ENCODE peak calls at places on chromosomes 5 and 9, in five cellular contexts. One of them, this sample, is unnamed.

GRCh38 chr5:55036477-55036876 is 12.4 kb downstream of the GZMK start:
- DNase-seq in naive thymus-derived CD4-positive, alpha-beta T cell: no peak
- DNase-seq in upper lobe of right lung: no peak
- DNase-seq in adipocyte: peak; percentile 58
- DNase-seq in right atrium auricular region: no peak
- DNase-seq in this sample: no peak

GRCh38 chr5:132775439-132776076 is 1.5 kb downstream of the SEPTIN8 start:
- DNase-seq in naive thymus-derived CD4-positive, alpha-beta T cell: no peak
- DNase-seq in upper lobe of right lung: no peak
- DNase-seq in adipocyte: peak; percentile 66
- DNase-seq in right atrium auricular region: no peak
- DNase-seq in this sample: no peak

GRCh38 chr5:122704247-122705036 is 70.4 kb upstream of the SNX2 start:
- DNase-seq in naive thymus-derived CD4-positive, alpha-beta T cell: no peak
- DNase-seq in upper lobe of right lung: no peak
- DNase-seq in adipocyte: peak; percentile 89
- DNase-seq in right atrium auricular region: no peak
- DNase-seq in this sample: no peak

GRCh38 chr5:142421625-142422397 is 97.0 kb upstream of the SPRY4 start:
- DNase-seq in naive thymus-derived CD4-positive, alpha-beta T cell: no peak
- DNase-seq in upper lobe of right lung: no peak
- DNase-seq in adipocyte: no peak
- DNase-seq in right atrium auricular region: no peak
- DNase-seq in this sample: no peak

GRCh38 chr5:132254321-132254977 is 3.0 kb upstream of the PDLIM4 start:
- DNase-seq in naive thymus-derived CD4-positive, alpha-beta T cell: no peak
- DNase-seq in upper lobe of right lung: peak; percentile 65
- DNase-seq in adipocyte: no peak
- DNase-seq in right atrium auricular region: no peak
- DNase-seq in this sample: peak; percentile 98

GRCh38 chr5:128083033-128083810 is at the start of gene SLC12A2:
- DNase-seq in naive thymus-derived CD4-positive, alpha-beta T cell: peak; percentile 91
- DNase-seq in upper lobe of right lung: peak; percentile 96
- DNase-seq in adipocyte: peak; percentile 99
- DNase-seq in right atrium auricular region: peak; percentile 92
- DNase-seq in this sample: peak; percentile 97

GRCh38 chr9:109779711-109780452 is at the start of gene PALM2AKAP2:
- DNase-seq in naive thymus-derived CD4-positive, alpha-beta T cell: no peak
- DNase-seq in upper lobe of right lung: peak; percentile 79
- DNase-seq in adipocyte: peak; percentile 89
- DNase-seq in right atrium auricular region: no peak
- DNase-seq in this sample: peak; percentile 67

GRCh38 chr9:87290241-87290700 is 207.4 kb upstream of the DAPK1 start:
- DNase-seq in naive thymus-derived CD4-positive, alpha-beta T cell: no peak
- DNase-seq in upper lobe of right lung: no peak
- DNase-seq in adipocyte: no peak
- DNase-seq in right atrium auricular region: no peak
- DNase-seq in this sample: peak; percentile 26

GRCh38 chr9:137198051-137198747 is 2.3 kb downstream of the TPRN start:
- DNase-seq in naive thymus-derived CD4-positive, alpha-beta T cell: no peak
- DNase-seq in upper lobe of right lung: peak; percentile 83
- DNase-seq in adipocyte: no peak
- DNase-seq in right atrium auricular region: no peak
- DNase-seq in this sample: no peak

GRCh38 chr5:92364986-92365550 is 982.0 kb upstream of the ARRDC3 start:
- DNase-seq in naive thymus-derived CD4-positive, alpha-beta T cell: no peak
- DNase-seq in upper lobe of right lung: no peak
- DNase-seq in adipocyte: peak; percentile 91
- DNase-seq in right atrium auricular region: no peak
- DNase-seq in this sample: no peak

GRCh38 chr5:171386861-171387254 is 791 bp upstream of the NPM1 start:
- DNase-seq in naive thymus-derived CD4-positive, alpha-beta T cell: no peak
- DNase-seq in upper lobe of right lung: peak; percentile 29
- DNase-seq in adipocyte: no peak
- DNase-seq in right atrium auricular region: no peak
- DNase-seq in this sample: no peak

GRCh38 chr5:149902177-149902576 is 42.4 kb downstream of the PDE6A start:
- DNase-seq in naive thymus-derived CD4-positive, alpha-beta T cell: no peak
- DNase-seq in upper lobe of right lung: no peak
- DNase-seq in adipocyte: no peak
- DNase-seq in right atrium auricular region: no peak
- DNase-seq in this sample: no peak

GRCh38 chr5:140821375-140822280 is at the start of gene PCDHA5:
- DNase-seq in naive thymus-derived CD4-positive, alpha-beta T cell: no peak
- DNase-seq in upper lobe of right lung: no peak
- DNase-seq in adipocyte: peak; percentile 43
- DNase-seq in right atrium auricular region: no peak
- DNase-seq in this sample: no peak

GRCh38 chr9:123016631-123017030 is 16.8 kb upstream of the GPR21 start:
- DNase-seq in naive thymus-derived CD4-positive, alpha-beta T cell: no peak
- DNase-seq in upper lobe of right lung: no peak
- DNase-seq in adipocyte: no peak
- DNase-seq in right atrium auricular region: no peak
- DNase-seq in this sample: no peak

GRCh38 chr5:169920446-169920845 is 59.8 kb downstream of the INSYN2B start:
- DNase-seq in naive thymus-derived CD4-positive, alpha-beta T cell: no peak
- DNase-seq in upper lobe of right lung: no peak
- DNase-seq in adipocyte: no peak
- DNase-seq in right atrium auricular region: no peak
- DNase-seq in this sample: no peak

GRCh38 chr5:83035373-83036170 is 41.6 kb downstream of the TMEM167A start:
- DNase-seq in naive thymus-derived CD4-positive, alpha-beta T cell: no peak
- DNase-seq in upper lobe of right lung: no peak
- DNase-seq in adipocyte: peak; percentile 15
- DNase-seq in right atrium auricular region: no peak
- DNase-seq in this sample: peak; percentile 53

GRCh38 chr9:124347968-124348358 is 67.3 kb downstream of the PSMB7 start:
- DNase-seq in naive thymus-derived CD4-positive, alpha-beta T cell: no peak
- DNase-seq in upper lobe of right lung: peak; percentile 52
- DNase-seq in adipocyte: no peak
- DNase-seq in right atrium auricular region: no peak
- DNase-seq in this sample: no peak

GRCh38 chr9:7368410-7369292 is 430.9 kb downstream of the DMAC1 start:
- DNase-seq in naive thymus-derived CD4-positive, alpha-beta T cell: no peak
- DNase-seq in upper lobe of right lung: no peak
- DNase-seq in adipocyte: peak; percentile 37
- DNase-seq in right atrium auricular region: no peak
- DNase-seq in this sample: no peak

GRCh38 chr5:33091571-33092363 is 349.0 kb upstream of the TARS1 start:
- DNase-seq in naive thymus-derived CD4-positive, alpha-beta T cell: no peak
- DNase-seq in upper lobe of right lung: no peak
- DNase-seq in adipocyte: peak; percentile 86
- DNase-seq in right atrium auricular region: no peak
- DNase-seq in this sample: no peak

GRCh38 chr9:133257398-133258053 is 17.5 kb downstream of the ABO start:
- DNase-seq in naive thymus-derived CD4-positive, alpha-beta T cell: no peak
- DNase-seq in upper lobe of right lung: no peak
- DNase-seq in adipocyte: no peak
- DNase-seq in right atrium auricular region: no peak
- DNase-seq in this sample: no peak

GRCh38 chr5:3197699-3198098 is 397.9 kb upstream of the IRX1 start:
- DNase-seq in naive thymus-derived CD4-positive, alpha-beta T cell: no peak
- DNase-seq in upper lobe of right lung: no peak
- DNase-seq in adipocyte: no peak
- DNase-seq in right atrium auricular region: no peak
- DNase-seq in this sample: no peak

GRCh38 chr9:121321039-121321503 is 49.0 kb downstream of the STOM start:
- DNase-seq in naive thymus-derived CD4-positive, alpha-beta T cell: no peak
- DNase-seq in upper lobe of right lung: no peak
- DNase-seq in adipocyte: no peak
- DNase-seq in right atrium auricular region: no peak
- DNase-seq in this sample: no peak

GRCh38 chr9:96302021-96302420 is at the start of gene HSD17B3:
- DNase-seq in naive thymus-derived CD4-positive, alpha-beta T cell: no peak
- DNase-seq in upper lobe of right lung: no peak
- DNase-seq in adipocyte: no peak
- DNase-seq in right atrium auricular region: no peak
- DNase-seq in this sample: no peak

GRCh38 chr9:99822596-99823391 is 1.1 kb downstream of the NR4A3 start:
- DNase-seq in naive thymus-derived CD4-positive, alpha-beta T cell: peak; percentile 54
- DNase-seq in upper lobe of right lung: peak; percentile 66
- DNase-seq in adipocyte: peak; percentile 82
- DNase-seq in right atrium auricular region: no peak
- DNase-seq in this sample: peak; percentile 29

GRCh38 chr5:20683241-20683940 is 695.4 kb upstream of the CDH18 start:
- DNase-seq in naive thymus-derived CD4-positive, alpha-beta T cell: no peak
- DNase-seq in upper lobe of right lung: no peak
- DNase-seq in adipocyte: no peak
- DNase-seq in right atrium auricular region: no peak
- DNase-seq in this sample: no peak

GRCh38 chr9:2289234-2289755 is 274.1 kb downstream of the SMARCA2 start:
- DNase-seq in naive thymus-derived CD4-positive, alpha-beta T cell: no peak
- DNase-seq in upper lobe of right lung: no peak
- DNase-seq in adipocyte: no peak
- DNase-seq in right atrium auricular region: no peak
- DNase-seq in this sample: no peak

GRCh38 chr5:153941265-153941664 is 97.4 kb downstream of the FAM114A2 start:
- DNase-seq in naive thymus-derived CD4-positive, alpha-beta T cell: no peak
- DNase-seq in upper lobe of right lung: no peak
- DNase-seq in adipocyte: no peak
- DNase-seq in right atrium auricular region: no peak
- DNase-seq in this sample: no peak

GRCh38 chr5:72695659-72696058 is 120.8 kb upstream of the TNPO1 start:
- DNase-seq in naive thymus-derived CD4-positive, alpha-beta T cell: no peak
- DNase-seq in upper lobe of right lung: no peak
- DNase-seq in adipocyte: peak; percentile 24
- DNase-seq in right atrium auricular region: no peak
- DNase-seq in this sample: no peak

GRCh38 chr5:54534306-54534705 is 16.7 kb downstream of the SNX18 start:
- DNase-seq in naive thymus-derived CD4-positive, alpha-beta T cell: no peak
- DNase-seq in upper lobe of right lung: no peak
- DNase-seq in adipocyte: no peak
- DNase-seq in right atrium auricular region: no peak
- DNase-seq in this sample: no peak

GRCh38 chr9:79489241-79490000 is 82.3 kb upstream of the TLE4 start:
- DNase-seq in naive thymus-derived CD4-positive, alpha-beta T cell: no peak
- DNase-seq in upper lobe of right lung: no peak
- DNase-seq in adipocyte: peak; percentile 67
- DNase-seq in right atrium auricular region: no peak
- DNase-seq in this sample: peak; percentile 83

GRCh38 chr9:93589688-93590087 is 13.3 kb downstream of the PHF2 start:
- DNase-seq in naive thymus-derived CD4-positive, alpha-beta T cell: no peak
- DNase-seq in upper lobe of right lung: no peak
- DNase-seq in adipocyte: peak; percentile 60
- DNase-seq in right atrium auricular region: peak; percentile 56
- DNase-seq in this sample: no peak

GRCh38 chr9:70590264-70590646 is 175.8 kb upstream of the KLF9 start:
- DNase-seq in naive thymus-derived CD4-positive, alpha-beta T cell: no peak
- DNase-seq in upper lobe of right lung: no peak
- DNase-seq in adipocyte: peak; percentile 91
- DNase-seq in right atrium auricular region: no peak
- DNase-seq in this sample: no peak

GRCh38 chr5:61089351-61089750 is 72.9 kb downstream of the SMIM15 start:
- DNase-seq in naive thymus-derived CD4-positive, alpha-beta T cell: no peak
- DNase-seq in upper lobe of right lung: no peak
- DNase-seq in adipocyte: no peak
- DNase-seq in right atrium auricular region: no peak
- DNase-seq in this sample: peak; percentile 5

DNA sequence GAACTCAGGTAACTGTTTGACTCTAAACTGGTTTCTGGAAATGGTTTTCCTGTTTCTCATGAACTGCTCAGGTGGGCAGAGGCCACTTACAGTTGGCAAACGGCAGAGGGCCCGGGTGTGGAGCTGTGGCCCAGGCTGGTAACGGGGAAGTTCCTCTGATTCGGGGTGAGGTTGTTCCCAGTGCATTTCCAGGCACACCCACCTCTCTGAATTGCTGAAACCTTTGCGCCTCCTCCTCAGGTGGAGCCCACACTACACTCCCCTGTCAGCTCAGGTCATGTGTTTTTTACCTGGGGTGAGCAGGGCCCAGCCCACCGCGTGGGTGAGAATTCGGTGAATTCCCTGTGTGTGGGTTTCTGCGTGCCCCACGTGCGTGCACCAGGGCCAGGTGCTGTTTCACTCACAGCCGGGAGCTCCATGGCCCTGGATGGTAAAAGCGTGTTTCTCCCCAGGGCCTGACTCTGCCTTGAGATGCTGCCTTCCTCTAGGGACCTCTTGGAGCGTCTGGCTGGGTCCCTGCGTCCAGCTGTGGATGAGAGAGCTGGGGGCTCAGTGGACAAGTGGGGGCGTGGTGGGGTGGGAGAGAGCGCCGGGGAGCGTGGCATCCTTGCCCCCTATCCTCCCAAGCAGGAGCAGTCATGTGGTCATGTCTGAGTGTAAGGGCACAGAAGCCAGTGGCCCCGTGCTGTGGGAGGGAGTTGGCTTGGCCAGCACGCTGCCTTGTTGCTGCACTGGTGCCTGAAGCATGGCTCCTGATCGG is 33.5 kb upstream of the LPCAT1 start:
- DNase-seq in naive thymus-derived CD4-positive, alpha-beta T cell: no peak
- DNase-seq in upper lobe of right lung: peak; percentile 84
- DNase-seq in adipocyte: no peak
- DNase-seq in right atrium auricular region: peak; percentile 34
- DNase-seq in this sample: no peak
- H3K27me3 ChIP-seq in naive thymus-derived CD4-positive, alpha-beta T cell: peaks cover 3% of the 10 kb centered on the region
- H3K27me3 ChIP-seq in upper lobe of right lung: no peaks in the 10 kb centered on the region
- H3K27me3 ChIP-seq in adipocyte: peaks cover 10% of the 10 kb centered on the region
- H3K27me3 ChIP-seq in right atrium auricular region: no peaks in the 10 kb centered on the region
- H3K27me3 ChIP-seq in this sample: no peaks in the 10 kb centered on the region

DNA sequence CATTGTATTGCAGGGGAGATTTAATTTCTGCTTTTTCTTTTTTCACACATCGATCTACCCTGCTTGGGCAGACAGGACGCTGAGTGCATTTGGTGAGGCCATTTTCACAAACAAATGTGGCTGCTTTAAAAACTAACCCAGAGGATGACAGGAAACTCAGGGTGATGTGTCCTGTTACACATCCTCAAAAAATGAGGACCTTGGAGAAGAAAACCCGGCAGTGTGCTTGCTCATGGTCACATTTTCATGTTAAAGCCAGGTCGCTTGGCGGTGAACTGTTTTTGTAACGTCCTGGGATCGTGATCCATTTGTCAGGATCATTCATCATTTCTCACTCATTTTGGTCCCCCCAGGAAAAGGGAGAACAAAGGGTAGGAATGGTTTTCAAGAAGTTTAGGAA is 478.3 kb upstream of the ADAMTS16 start:
- DNase-seq in naive thymus-derived CD4-positive, alpha-beta T cell: no peak
- DNase-seq in upper lobe of right lung: no peak
- DNase-seq in adipocyte: no peak
- DNase-seq in right atrium auricular region: no peak
- DNase-seq in this sample: peak; percentile 17
- H3K4me3 ChIP-seq in naive thymus-derived CD4-positive, alpha-beta T cell: no peak overlapping the region
- H3K4me3 ChIP-seq in upper lobe of right lung: no peak overlapping the region
- H3K4me3 ChIP-seq in adipocyte: no peak overlapping the region
- H3K4me3 ChIP-seq in right atrium auricular region: no peak overlapping the region
- H3K4me3 ChIP-seq in this sample: no peak overlapping the region

GRCh38 chr5:36017004-36017403 is 25.8 kb upstream of the UGT3A1 start:
- DNase-seq in naive thymus-derived CD4-positive, alpha-beta T cell: no peak
- DNase-seq in upper lobe of right lung: no peak
- DNase-seq in adipocyte: no peak
- DNase-seq in right atrium auricular region: no peak
- DNase-seq in this sample: no peak
- H3K9me3 ChIP-seq in naive thymus-derived CD4-positive, alpha-beta T cell: no peaks in the 10 kb centered on the region
- H3K9me3 ChIP-seq in upper lobe of right lung: peaks cover 4% of the 10 kb centered on the region
- H3K9me3 ChIP-seq in adipocyte: peaks cover 23% of the 10 kb centered on the region
- H3K9me3 ChIP-seq in right atrium auricular region: peaks cover 8% of the 10 kb centered on the region
- H3K9me3 ChIP-seq in this sample: peaks cover 22% of the 10 kb centered on the region

DNA sequence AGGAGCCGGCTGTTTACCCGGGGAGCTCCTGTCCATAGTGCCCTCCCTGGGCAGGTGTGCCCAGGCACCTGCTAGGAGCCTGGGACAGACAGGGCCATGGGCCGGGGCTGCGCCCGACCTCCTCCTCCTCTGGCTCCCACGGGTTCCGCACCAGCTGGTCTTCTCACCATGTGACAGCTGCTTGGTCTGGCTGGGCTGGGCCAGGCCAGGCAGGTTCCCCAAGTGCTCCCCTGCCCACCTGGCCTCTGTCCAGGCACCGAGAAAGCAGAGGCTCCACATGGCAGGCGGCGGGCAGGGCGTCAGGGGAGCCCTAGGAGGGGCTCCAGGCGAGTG is 60.0 kb downstream of the OLFM1 start:
- DNase-seq in naive thymus-derived CD4-positive, alpha-beta T cell: no peak
- DNase-seq in upper lobe of right lung: no peak
- DNase-seq in adipocyte: no peak
- DNase-seq in right atrium auricular region: no peak
- DNase-seq in this sample: no peak
- H3K27me3 ChIP-seq in naive thymus-derived CD4-positive, alpha-beta T cell: no peaks in the 10 kb centered on the region
- H3K27me3 ChIP-seq in upper lobe of right lung: peaks cover 9% of the 10 kb centered on the region
- H3K27me3 ChIP-seq in adipocyte: peaks cover 14% of the 10 kb centered on the region
- H3K27me3 ChIP-seq in right atrium auricular region: no peaks in the 10 kb centered on the region
- H3K27me3 ChIP-seq in this sample: no peaks in the 10 kb centered on the region